ENCODE peak calls at places on chromosomes 7 and 10, in ten cellular contexts. T, L, I, Z, G, P, H, O, Y and J are unnamed samples.

GRCh38 chr10:101295266-101295665 is 58.7 kb upstream of the BTRC start:
- DNase-seq in L (no peak), O (no peak), G (no peak), Z (no peak), I (no peak), P (no peak), H (no peak), Y (no peak), T (no peak), J (peak; percentile 52)

GRCh38 chr10:59536151-59536550 is 173.5 kb downstream of the SLC16A9 start:
- DNase-seq in H (no peak), L (no peak), O (no peak), I (peak; percentile 62), Y (peak; percentile 57), T (no peak), P (peak; percentile 92), Z (peak; percentile 94), G (no peak), J (no peak)

GRCh38 chr7:157405501-157405900 is 68.7 kb downstream of the DNAJB6 start:
- DNase-seq in P (no peak), G (no peak), T (no peak), O (no peak), I (no peak), L (no peak), Y (no peak), Z (no peak), H (no peak), J (no peak)

GRCh38 chr7:99392659-99393362 is 15.6 kb downstream of the PDAP1 start:
- DNase-seq in T (peak; percentile 80), I (peak; percentile 53), Y (no peak), P (no peak), O (peak; percentile 54), L (peak; percentile 78), G (peak; percentile 81), H (peak; percentile 94), Z (peak; percentile 70), J (peak; percentile 66)

GRCh38 chr10:17607603-17608332 is 9.4 kb downstream of the HACD1 start:
- DNase-seq in O (no peak), L (no peak), Y (peak; percentile 28), H (peak; percentile 56), P (peak; percentile 68), Z (peak; percentile 67), G (peak; percentile 36), T (no peak), I (peak; percentile 40), J (no peak)

GRCh38 chr7:12951397-12951801 is 264.0 kb downstream of the ARL4A start:
- DNase-seq in G (no peak), T (no peak), H (peak; percentile 41), O (no peak), I (peak; percentile 74), L (no peak), P (peak; percentile 89), Y (peak; percentile 79), Z (peak; percentile 78), J (no peak)

GRCh38 chr10:92880233-92880861 is 32.0 kb downstream of the EXOC6 start:
- DNase-seq in Y (peak; percentile 17), T (no peak), I (peak; percentile 22), P (peak; percentile 63), O (no peak), Z (peak; percentile 71), G (peak; percentile 16), H (peak; percentile 49), L (no peak), J (no peak)

GRCh38 chr10:69801434-69802315 is at the start of gene COL13A1:
- DNase-seq in O (no peak), T (no peak), I (peak; percentile 75), L (peak; percentile 50), G (no peak), Z (peak; percentile 81), P (peak; percentile 75), H (peak; percentile 97), Y (peak; percentile 76), J (peak; percentile 45)

GRCh38 chr10:70494966-70495365 is 16.4 kb downstream of the PALD1 start:
- DNase-seq in Y (no peak), L (peak; percentile 55), P (no peak), G (no peak), T (no peak), Z (no peak), I (no peak), O (no peak), H (no peak), J (no peak)

GRCh38 chr10:75407716-75408511 is 6.3 kb upstream of the ZNF503 start:
- DNase-seq in P (no peak), Z (peak; percentile 63), L (peak; percentile 63), H (peak; percentile 48), G (no peak), I (peak; percentile 29), O (no peak), Y (peak; percentile 63), T (peak; percentile 60), J (no peak)

GRCh38 chr7:80661729-80662128 is 23.3 kb downstream of the CD36 start:
- DNase-seq in O (no peak), P (no peak), G (no peak), H (peak; percentile 37), I (no peak), Y (no peak), Z (no peak), T (no peak), L (no peak), J (no peak)

DNA sequence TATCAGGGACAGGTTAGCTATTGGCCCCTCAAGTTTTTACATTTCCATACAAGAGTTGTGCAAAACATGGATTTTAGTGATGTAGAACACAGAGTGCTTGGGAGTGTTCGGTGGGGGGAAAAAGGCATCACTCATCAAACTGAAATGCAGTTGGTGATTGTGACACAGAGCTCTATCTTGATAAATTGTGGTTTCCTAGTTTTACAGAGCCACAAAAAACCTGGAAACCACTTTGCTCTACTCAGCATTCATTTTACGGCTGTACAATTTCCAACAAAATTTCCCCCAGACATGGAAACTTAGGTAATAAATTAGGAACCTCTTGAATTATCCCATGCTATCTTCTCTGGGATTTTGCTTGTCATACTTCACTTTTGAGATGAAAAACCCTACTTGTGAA is 614.8 kb upstream of the FZD8 start:
- DNase-seq in L (peak; percentile 24), P (peak; percentile 41), Z (peak; percentile 87), T (no peak), H (no peak), I (peak; percentile 22), O (no peak), Y (peak; percentile 68), G (no peak), J (no peak)
- H3K27ac ChIP-seq in L (peak overlapping the region; percentile 1), P (no peak overlapping the region), Z (no peak overlapping the region), T (no peak overlapping the region), H (no peak overlapping the region), I (no peak overlapping the region), O (no peak overlapping the region), Y (no peak overlapping the region), G (no peak overlapping the region), J (no peak overlapping the region)

DNA sequence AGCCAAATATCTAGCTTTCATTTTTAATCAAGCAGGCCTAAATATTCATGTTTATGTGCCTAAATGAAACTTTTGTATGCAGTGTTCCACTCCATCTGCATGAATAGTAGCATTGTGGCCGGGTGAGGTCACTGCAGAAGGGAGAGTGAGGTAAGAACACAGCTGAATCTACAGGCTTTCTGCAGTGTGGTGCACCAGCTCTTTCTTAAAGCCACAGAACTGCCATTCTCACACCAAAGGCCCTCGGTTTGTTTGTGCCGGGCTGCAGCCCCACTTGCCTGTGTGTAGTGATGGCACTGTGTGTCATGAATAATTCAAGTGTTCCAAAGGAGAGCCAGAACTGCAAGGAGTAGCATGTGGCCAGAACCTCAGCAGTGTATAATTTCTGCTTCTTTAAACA is 204.1 kb downstream of the TRIL start:
- DNase-seq in Z (peak; percentile 50), G (no peak), I (no peak), P (peak; percentile 85), H (no peak), Y (peak; percentile 68), L (no peak), T (no peak), O (peak; percentile 54), J (peak; percentile 95)
- H3K27me3 ChIP-seq in Z (no peaks in the 10 kb centered on the region), G (peaks cover 3% of the 10 kb centered on the region), I (no peaks in the 10 kb centered on the region), P (no peaks in the 10 kb centered on the region), H (no peaks in the 10 kb centered on the region), Y (no peaks in the 10 kb centered on the region), L (no peaks in the 10 kb centered on the region), T (no peaks in the 10 kb centered on the region), O (no peaks in the 10 kb centered on the region), J (no peaks in the 10 kb centered on the region)

GRCh38 chr10:122201401-122201800 is 69.7 kb upstream of the BTBD16 start:
- DNase-seq in H (no peak), I (no peak), P (no peak), G (no peak), O (no peak), L (no peak), Y (no peak), Z (no peak), T (no peak), J (no peak)
- H3K27ac ChIP-seq in H (no peak overlapping the region), I (no peak overlapping the region), P (no peak overlapping the region), G (no peak overlapping the region), O (no peak overlapping the region), L (no peak overlapping the region), Y (no peak overlapping the region), Z (no peak overlapping the region), T (no peak overlapping the region), J (no peak overlapping the region)

GRCh38 chr7:1403844-1404404 is 55.3 kb downstream of the MICALL2 start:
- DNase-seq in L (no peak), Y (no peak), T (no peak), P (peak; percentile 43), G (no peak), H (peak; percentile 41), O (no peak), Z (peak; percentile 46), I (no peak), J (no peak)
- H3K27me3 ChIP-seq in L (no peaks in the 10 kb centered on the region), Y (peaks cover 14% of the 10 kb centered on the region), T (no peaks in the 10 kb centered on the region), P (peaks cover 82% of the 10 kb centered on the region), G (peaks cover 30% of the 10 kb centered on the region), H (peaks cover 11% of the 10 kb centered on the region), O (peaks cover 87% of the 10 kb centered on the region), Z (peaks cover 77% of the 10 kb centered on the region), I (peaks cover 68% of the 10 kb centered on the region), J (peaks cover 85% of the 10 kb centered on the region)

DNA sequence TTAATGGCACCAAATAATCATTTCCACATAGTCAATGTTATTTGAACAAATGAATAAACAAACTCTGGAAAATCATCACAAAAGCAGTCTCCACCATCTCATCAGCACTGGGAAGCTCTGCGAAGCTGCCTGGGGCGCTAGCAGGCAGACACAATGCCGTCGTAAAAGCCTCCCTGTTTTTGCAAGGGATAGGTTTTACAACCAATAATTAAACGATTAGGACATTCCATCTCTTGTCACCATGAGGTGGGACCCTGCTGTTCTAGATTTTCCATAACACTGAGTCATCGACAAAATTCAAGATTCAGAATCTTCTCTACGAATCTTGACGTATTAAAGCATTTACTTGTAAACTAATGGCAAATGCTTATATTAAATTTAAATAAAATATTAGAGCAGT is 172.8 kb upstream of the AKR1E2 start:
- DNase-seq in T (no peak), Y (no peak), P (no peak), I (no peak), G (no peak), O (no peak), Z (no peak), L (no peak), H (peak; percentile 88), J (no peak)
- H3K27ac ChIP-seq in T (no peak overlapping the region), Y (no peak overlapping the region), P (no peak overlapping the region), I (no peak overlapping the region), G (no peak overlapping the region), O (no peak overlapping the region), Z (no peak overlapping the region), L (no peak overlapping the region), H (no peak overlapping the region), J (no peak overlapping the region)